ENCODE peak calls at places on chromosome 7, in four cellular contexts. M is activated effector memory CD4-positive, alpha-beta T cell treated with anti-CD3 and anti-CD28 coated beads, Interleukin-2, amount 50 U/mL, for 16 hours; C is foreskin fibroblast; F is HT-29. Z is an unnamed sample.
A peak's percentile ranks its signal among the peaks of the same experiment; 100 is the strongest.

GRCh38 chr7:19122018-19122588 is 4.7 kb upstream of the TWIST1 start:
- DNase-seq in M (no peak), C (no peak), F (peak; percentile 37), Z (no peak)

GRCh38 chr7:29086545-29086944 is 59.8 kb downstream of the CPVL start:
- DNase-seq in M (no peak), C (no peak), F (no peak), Z (no peak)

GRCh38 chr7:96388166-96388565 is 66.3 kb upstream of the SLC25A13 start:
- DNase-seq in M (no peak), C (peak; percentile 29), F (no peak), Z (no peak)

GRCh38 chr7:98221611-98222532 is 10.6 kb downstream of the BHLHA15 start:
- DNase-seq in M (no peak), C (no peak), F (no peak), Z (no peak)

GRCh38 chr7:130925136-130925794 is 191.3 kb upstream of the KLF14 start:
- DNase-seq in M (peak; percentile 63), C (no peak), F (peak; percentile 70), Z (no peak)

GRCh38 chr7:26454180-26454579 is 162.5 kb downstream of the SNX10 start:
- DNase-seq in M (no peak), C (no peak), F (no peak), Z (no peak)

GRCh38 chr7:17532861-17533404 is 234.5 kb downstream of the AHR start:
- DNase-seq in M (no peak), C (peak; percentile 95), F (peak; percentile 70), Z (peak; percentile 65)

GRCh38 chr7:129667551-129667950 is 56.0 kb downstream of the NRF1 start:
- DNase-seq in M (no peak), C (no peak), F (no peak), Z (no peak)

GRCh38 chr7:110534241-110534931 is 556.5 kb upstream of the LRRN3 start:
- DNase-seq in M (no peak), C (peak; percentile 13), F (peak; percentile 45), Z (no peak)

GRCh38 chr7:157517782-157518513 is 181.1 kb downstream of the DNAJB6 start:
- DNase-seq in M (peak; percentile 54), C (no peak), F (no peak), Z (no peak)

GRCh38 chr7:101870361-101871062 is 53.1 kb downstream of the CUX1 start:
- DNase-seq in M (no peak), C (no peak), F (peak; percentile 91), Z (peak; percentile 52)

GRCh38 chr7:36084485-36085091 is 68.5 kb upstream of the EEPD1 start:
- DNase-seq in M (no peak), C (peak; percentile 2), F (peak; percentile 88), Z (no peak)

GRCh38 chr7:130309986-130310385 is 17.0 kb downstream of the CPA4 start:
- DNase-seq in M (no peak), C (no peak), F (no peak), Z (no peak)

GRCh38 chr7:6556196-6556595 is 4.9 kb upstream of the GRID2IP start:
- DNase-seq in M (no peak), C (no peak), F (peak; percentile 72), Z (no peak)

GRCh38 chr7:32881074-32881982 is 10.2 kb downstream of the KBTBD2 start:
- DNase-seq in M (no peak), C (no peak), F (no peak), Z (no peak)

GRCh38 chr7:6026011-6026819 is 5.0 kb upstream of the ANKRD61 start:
- DNase-seq in M (peak; percentile 86), C (peak; percentile 30), F (peak; percentile 62), Z (peak; percentile 53)

GRCh38 chr7:11193131-11193867 is 219.6 kb downstream of the PHF14 start:
- DNase-seq in M (no peak), C (peak; percentile 10), F (no peak), Z (peak; percentile 15)

GRCh38 chr7:95330194-95331003 is 6.1 kb upstream of the PON1 start:
- DNase-seq in M (no peak), C (no peak), F (no peak), Z (no peak)

GRCh38 chr7:25720427-25720826 is 431.6 kb upstream of the NFE2L3 start:
- DNase-seq in M (no peak), C (no peak), F (peak; percentile 23), Z (peak; percentile 24)

GRCh38 chr7:115965241-115965640 is 65.3 kb downstream of the TFEC start:
- DNase-seq in M (no peak), C (no peak), F (no peak), Z (no peak)

GRCh38 chr7:41830271-41830670 is 127.4 kb upstream of the INHBA start:
- DNase-seq in M (no peak), C (no peak), F (no peak), Z (no peak)

GRCh38 chr7:50807026-50807730 is 24.5 kb upstream of the GRB10 start:
- DNase-seq in M (no peak), C (no peak), F (no peak), Z (no peak)

GRCh38 chr7:29253225-29253624 is 58.6 kb downstream of the CHN2 start:
- DNase-seq in M (no peak), C (no peak), F (no peak), Z (no peak)

GRCh38 chr7:93147358-93147757 is 827 bp downstream of the SAMD9L start:
- DNase-seq in M (peak; percentile 76), C (peak; percentile 35), F (no peak), Z (peak; percentile 54)

GRCh38 chr7:23524473-23524872 is 7.3 kb downstream of the TRA2A start:
- DNase-seq in M (no peak), C (no peak), F (no peak), Z (no peak)

GRCh38 chr7:37352974-37353948 is 95.4 kb downstream of the ELMO1 start:
- DNase-seq in M (peak; percentile 87), C (no peak), F (peak; percentile 57), Z (no peak)

GRCh38 chr7:143331179-143331825 is 15.4 kb downstream of the CLCN1 start:
- DNase-seq in M (no peak), C (peak; percentile 91), F (peak; percentile 50), Z (peak; percentile 91)

GRCh38 chr7:94295805-94296204 is 98.9 kb upstream of the COL1A2 start:
- DNase-seq in M (no peak), C (peak; percentile 72), F (peak; percentile 39), Z (peak; percentile 35)

GRCh38 chr7:123177442-123177841 is 22.3 kb downstream of the SLC13A1 start:
- DNase-seq in M (no peak), C (no peak), F (no peak), Z (no peak)

GRCh38 chr7:119482671-119483070 is 790.3 kb upstream of the KCND2 start:
- DNase-seq in M (no peak), C (no peak), F (no peak), Z (no peak)

GRCh38 chr7:45595809-45596664 is 21.9 kb downstream of the ADCY1 start:
- DNase-seq in M (peak; percentile 51), C (no peak), F (no peak), Z (no peak)

GRCh38 chr7:157010588-157011332 is at the start of gene MNX1:
- DNase-seq in M (peak; percentile 77), C (no peak), F (peak; percentile 91), Z (no peak)

GRCh38 chr7:143261901-143262300 is 1.3 kb upstream of the GSTK1 start:
- DNase-seq in M (no peak), C (no peak), F (no peak), Z (no peak)

GRCh38 chr7:33862946-33863814 is 42.2 kb upstream of the BMPER start:
- DNase-seq in M (no peak), C (no peak), F (no peak), Z (no peak)

GRCh38 chr7:102153586-102153948 is 133.1 kb upstream of the SH2B2 start:
- DNase-seq in M (no peak), C (no peak), F (no peak), Z (no peak)

GRCh38 chr7:159098424-159098786 is 46.3 kb downstream of the VIPR2 start:
- DNase-seq in M (peak; percentile 41), C (no peak), F (no peak), Z (no peak)

GRCh38 chr7:22192778-22193177 is 164.2 kb downstream of the RAPGEF5 start:
- DNase-seq in M (no peak), C (no peak), F (no peak), Z (no peak)

Z was measured in AG08396.